ENCODE peak calls at places on chromosomes 11 and 22, in six cellular contexts. One of them, this sample, is unnamed.

GRCh38 chr11:107576497-107577086 is 11.1 kb upstream of the ALKBH8 start:
- DNase-seq in K562: peak
- DNase-seq in A549: peak
- DNase-seq in HepG2: peak
- DNase-seq in NB4: peak
- DNase-seq in endothelial cell of umbilical vein: peak
- DNase-seq in this sample: no peak

GRCh38 chr11:33534575-33534974 is 166.1 kb downstream of the C11orf91 start:
- DNase-seq in K562: no peak
- DNase-seq in A549: no peak
- DNase-seq in HepG2: no peak
- DNase-seq in NB4: no peak
- DNase-seq in endothelial cell of umbilical vein: no peak
- DNase-seq in this sample: no peak

GRCh38 chr11:76004400-76004799 is 189.4 kb downstream of the UVRAG start:
- DNase-seq in K562: no peak
- DNase-seq in A549: no peak
- DNase-seq in HepG2: no peak
- DNase-seq in NB4: no peak
- DNase-seq in endothelial cell of umbilical vein: no peak
- DNase-seq in this sample: no peak

GRCh38 chr22:50039669-50040458 is 18.2 kb downstream of the TTLL8 start:
- DNase-seq in K562: no peak
- DNase-seq in A549: no peak
- DNase-seq in HepG2: no peak
- DNase-seq in NB4: no peak
- DNase-seq in endothelial cell of umbilical vein: no peak
- DNase-seq in this sample: no peak

GRCh38 chr11:33448461-33449130 is 191.4 kb downstream of the HIPK3 start:
- DNase-seq in K562: no peak
- DNase-seq in A549: no peak
- DNase-seq in HepG2: no peak
- DNase-seq in NB4: no peak
- DNase-seq in endothelial cell of umbilical vein: peak
- DNase-seq in this sample: no peak

GRCh38 chr11:80849253-80849652 is 1408.4 kb upstream of the TENM4 start:
- DNase-seq in K562: no peak
- DNase-seq in A549: no peak
- DNase-seq in HepG2: no peak
- DNase-seq in NB4: no peak
- DNase-seq in endothelial cell of umbilical vein: no peak
- DNase-seq in this sample: peak

GRCh38 chr11:9065614-9066431 is 25.6 kb downstream of the SCUBE2 start:
- DNase-seq in K562: no peak
- DNase-seq in A549: no peak
- DNase-seq in HepG2: no peak
- DNase-seq in NB4: no peak
- DNase-seq in endothelial cell of umbilical vein: no peak
- DNase-seq in this sample: no peak

GRCh38 chr11:43261775-43262174 is 50.0 kb upstream of the API5 start:
- DNase-seq in K562: no peak
- DNase-seq in A549: no peak
- DNase-seq in HepG2: no peak
- DNase-seq in NB4: no peak
- DNase-seq in endothelial cell of umbilical vein: no peak
- DNase-seq in this sample: no peak

GRCh38 chr22:33337524-33337923 is 279.3 kb upstream of the SYN3 start:
- DNase-seq in K562: no peak
- DNase-seq in A549: no peak
- DNase-seq in HepG2: no peak
- DNase-seq in NB4: no peak
- DNase-seq in endothelial cell of umbilical vein: no peak
- DNase-seq in this sample: no peak

GRCh38 chr22:22037740-22038139 is 55.2 kb upstream of the TOP3B start:
- DNase-seq in K562: peak
- DNase-seq in A549: no peak
- DNase-seq in HepG2: peak
- DNase-seq in NB4: no peak
- DNase-seq in endothelial cell of umbilical vein: peak
- DNase-seq in this sample: no peak

GRCh38 chr22:30435674-30436126 is 10.1 kb downstream of the MTFP1 start:
- DNase-seq in K562: no peak
- DNase-seq in A549: no peak
- DNase-seq in HepG2: no peak
- DNase-seq in NB4: no peak
- DNase-seq in endothelial cell of umbilical vein: peak
- DNase-seq in this sample: no peak

GRCh38 chr11:29310016-29310415 is 706.8 kb downstream of the KCNA4 start:
- DNase-seq in K562: no peak
- DNase-seq in A549: no peak
- DNase-seq in HepG2: no peak
- DNase-seq in NB4: no peak
- DNase-seq in endothelial cell of umbilical vein: peak
- DNase-seq in this sample: no peak

GRCh38 chr11:84021291-84021690 is 735.1 kb upstream of the CCDC90B start:
- DNase-seq in K562: no peak
- DNase-seq in A549: no peak
- DNase-seq in HepG2: no peak
- DNase-seq in NB4: no peak
- DNase-seq in endothelial cell of umbilical vein: no peak
- DNase-seq in this sample: no peak

GRCh38 chr11:14299921-14300320 is 59.1 kb downstream of the RRAS2 start:
- DNase-seq in K562: no peak
- DNase-seq in A549: no peak
- DNase-seq in HepG2: no peak
- DNase-seq in NB4: no peak
- DNase-seq in endothelial cell of umbilical vein: no peak
- DNase-seq in this sample: no peak

GRCh38 chr11:86952933-86953637 is 2.1 kb downstream of the FZD4 start:
- DNase-seq in K562: no peak
- DNase-seq in A549: no peak
- DNase-seq in HepG2: no peak
- DNase-seq in NB4: no peak
- DNase-seq in endothelial cell of umbilical vein: peak
- DNase-seq in this sample: no peak

GRCh38 chr11:93648168-93648567 is 13.3 kb upstream of the CEP295 start:
- DNase-seq in K562: peak
- DNase-seq in A549: no peak
- DNase-seq in HepG2: peak
- DNase-seq in NB4: peak
- DNase-seq in endothelial cell of umbilical vein: peak
- DNase-seq in this sample: no peak

GRCh38 chr11:109783842-109784241 is 309.4 kb upstream of the ZC3H12C start:
- DNase-seq in K562: no peak
- DNase-seq in A549: no peak
- DNase-seq in HepG2: no peak
- DNase-seq in NB4: no peak
- DNase-seq in endothelial cell of umbilical vein: no peak
- DNase-seq in this sample: peak

GRCh38 chr11:79325851-79326250 is 115.0 kb downstream of the TENM4 start:
- DNase-seq in K562: no peak
- DNase-seq in A549: no peak
- DNase-seq in HepG2: no peak
- DNase-seq in NB4: no peak
- DNase-seq in endothelial cell of umbilical vein: no peak
- DNase-seq in this sample: no peak

GRCh38 chr11:79328402-79328801 is 112.4 kb downstream of the TENM4 start:
- DNase-seq in K562: no peak
- DNase-seq in A549: no peak
- DNase-seq in HepG2: no peak
- DNase-seq in NB4: no peak
- DNase-seq in endothelial cell of umbilical vein: no peak
- DNase-seq in this sample: no peak

GRCh38 chr11:79331251-79331901 is 109.5 kb downstream of the TENM4 start:
- DNase-seq in K562: no peak
- DNase-seq in A549: no peak
- DNase-seq in HepG2: no peak
- DNase-seq in NB4: no peak
- DNase-seq in endothelial cell of umbilical vein: no peak
- DNase-seq in this sample: no peak

GRCh38 chr11:79332017-79332416 is 108.8 kb downstream of the TENM4 start:
- DNase-seq in K562: no peak
- DNase-seq in A549: no peak
- DNase-seq in HepG2: no peak
- DNase-seq in NB4: no peak
- DNase-seq in endothelial cell of umbilical vein: no peak
- DNase-seq in this sample: no peak

DNA sequence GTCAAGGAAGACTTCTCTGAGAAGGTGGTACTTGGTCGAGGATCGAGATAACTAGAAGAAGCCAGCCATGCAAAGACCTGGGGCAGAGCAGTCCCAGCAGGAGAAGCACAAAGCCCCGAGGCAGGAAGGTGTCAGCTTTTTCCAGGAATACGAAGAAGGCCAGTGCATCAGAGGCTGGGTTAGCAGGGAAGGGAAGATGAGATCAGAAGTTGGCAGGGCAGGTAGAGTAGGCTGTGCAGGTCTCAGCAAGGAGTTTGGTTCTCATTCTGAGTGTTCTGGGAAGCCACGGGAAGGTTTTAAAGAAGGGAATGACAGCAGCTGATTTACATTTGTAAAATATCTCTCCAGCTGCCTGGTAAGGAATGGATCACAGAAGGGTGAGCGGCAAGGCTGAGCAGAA is 111.3 kb downstream of the TENM4 start:
- DNase-seq in K562: no peak
- DNase-seq in A549: no peak
- DNase-seq in HepG2: no peak
- DNase-seq in NB4: no peak
- DNase-seq in endothelial cell of umbilical vein: no peak
- DNase-seq in this sample: no peak
- TF ChIP-seq MYC in K562: no peak
- TF ChIP-seq MYC in A549: no peak
- TF ChIP-seq MYC in HepG2: no peak
- TF ChIP-seq MYC in NB4: no peak
- TF ChIP-seq MYC in endothelial cell of umbilical vein: no peak
- TF ChIP-seq MYC in this sample: no peak

GRCh38 chr11:46436113-46436512 is 44.5 kb upstream of the CHRM4 start:
- DNase-seq in K562: no peak
- DNase-seq in A549: no peak
- DNase-seq in HepG2: no peak
- DNase-seq in NB4: no peak
- DNase-seq in endothelial cell of umbilical vein: no peak
- DNase-seq in this sample: no peak

GRCh38 chr11:46437106-46437689 is 45.6 kb upstream of the CHRM4 start:
- DNase-seq in K562: no peak
- DNase-seq in A549: no peak
- DNase-seq in HepG2: no peak
- DNase-seq in NB4: no peak
- DNase-seq in endothelial cell of umbilical vein: peak
- DNase-seq in this sample: peak

GRCh38 chr11:46435679-46436078 is 44.1 kb upstream of the CHRM4 start:
- DNase-seq in K562: no peak
- DNase-seq in A549: no peak
- DNase-seq in HepG2: no peak
- DNase-seq in NB4: no peak
- DNase-seq in endothelial cell of umbilical vein: no peak
- DNase-seq in this sample: no peak

GRCh38 chr11:46438211-46438610 is 46.6 kb upstream of the CHRM4 start:
- DNase-seq in K562: no peak
- DNase-seq in A549: no peak
- DNase-seq in HepG2: no peak
- DNase-seq in NB4: no peak
- DNase-seq in endothelial cell of umbilical vein: no peak
- DNase-seq in this sample: no peak
- TF ChIP-seq MYC in K562: no peak
- TF ChIP-seq MYC in A549: no peak
- TF ChIP-seq MYC in HepG2: no peak
- TF ChIP-seq MYC in NB4: no peak
- TF ChIP-seq MYC in endothelial cell of umbilical vein: no peak
- TF ChIP-seq MYC in this sample: no peak

GRCh38 chr22:42217019-42217751 is 53.3 kb downstream of the TCF20 start:
- DNase-seq in K562: no peak
- DNase-seq in A549: no peak
- DNase-seq in HepG2: no peak
- DNase-seq in NB4: no peak
- DNase-seq in endothelial cell of umbilical vein: no peak
- DNase-seq in this sample: peak
- TF ChIP-seq MYC in K562: no peak
- TF ChIP-seq MYC in A549: no peak
- TF ChIP-seq MYC in HepG2: no peak
- TF ChIP-seq MYC in NB4: no peak
- TF ChIP-seq MYC in endothelial cell of umbilical vein: no peak
- TF ChIP-seq MYC in this sample: no peak

GRCh38 chr11:115716577-115717214 is 212.5 kb upstream of the CADM1 start:
- DNase-seq in K562: no peak
- DNase-seq in A549: no peak
- DNase-seq in HepG2: no peak
- DNase-seq in NB4: no peak
- DNase-seq in endothelial cell of umbilical vein: no peak
- DNase-seq in this sample: no peak

GRCh38 chr11:115718945-115719344 is 214.7 kb upstream of the CADM1 start:
- DNase-seq in K562: no peak
- DNase-seq in A549: no peak
- DNase-seq in HepG2: no peak
- DNase-seq in NB4: no peak
- DNase-seq in endothelial cell of umbilical vein: no peak
- DNase-seq in this sample: no peak

GRCh38 chr11:115715371-115715770 is 211.2 kb upstream of the CADM1 start:
- DNase-seq in K562: no peak
- DNase-seq in A549: no peak
- DNase-seq in HepG2: no peak
- DNase-seq in NB4: no peak
- DNase-seq in endothelial cell of umbilical vein: no peak
- DNase-seq in this sample: no peak

GRCh38 chr11:115716080-115716479 is 211.9 kb upstream of the CADM1 start:
- DNase-seq in K562: no peak
- DNase-seq in A549: no peak
- DNase-seq in HepG2: no peak
- DNase-seq in NB4: no peak
- DNase-seq in endothelial cell of umbilical vein: no peak
- DNase-seq in this sample: no peak

DNA sequence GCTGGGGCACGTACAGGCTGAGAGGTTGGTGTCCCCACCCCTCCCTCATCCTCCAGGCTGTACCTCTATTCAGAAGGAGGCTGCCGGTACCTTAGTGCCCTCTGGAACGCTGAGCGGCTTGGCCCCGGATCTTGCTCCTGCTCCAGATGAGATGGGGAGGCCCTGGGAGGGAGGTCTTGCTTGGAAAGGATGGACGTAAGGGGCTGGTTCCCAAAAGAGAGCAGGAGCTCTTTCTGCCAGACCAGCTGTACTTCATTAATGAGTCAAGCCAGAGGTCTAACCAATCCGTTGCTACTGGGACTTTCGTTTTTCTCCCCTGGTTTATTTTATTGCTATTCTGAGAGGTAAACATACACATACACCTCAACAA is 213.0 kb upstream of the CADM1 start:
- DNase-seq in K562: no peak
- DNase-seq in A549: no peak
- DNase-seq in HepG2: no peak
- DNase-seq in NB4: no peak
- DNase-seq in endothelial cell of umbilical vein: no peak
- DNase-seq in this sample: no peak
- TF ChIP-seq MYC in K562: no peak
- TF ChIP-seq MYC in A549: no peak
- TF ChIP-seq MYC in HepG2: no peak
- TF ChIP-seq MYC in NB4: no peak
- TF ChIP-seq MYC in endothelial cell of umbilical vein: no peak
- TF ChIP-seq MYC in this sample: no peak